ENCODE peak calls at places on chromosome 3, in four cellular contexts. W is GM12891; D is activated CD4-positive, alpha-beta T cell treated with anti-CD3 and anti-CD28 coated beads for 24 hours; F is NCI-H226. J is an unnamed sample.

GRCh38 chr3:158783051-158783450 is 18.8 kb upstream of the MFSD1 start:
- DNase-seq in W (no peak), D (no peak), F (no peak), J (no peak)

GRCh38 chr3:111735271-111735758 is 123.8 kb upstream of the PHLDB2 start:
- DNase-seq in W (no peak), D (no peak), F (peak; percentile 95), J (no peak)

GRCh38 chr3:4297486-4297885 is 5.7 kb upstream of the SETMAR start:
- DNase-seq in W (no peak), D (no peak), F (no peak), J (no peak)

GRCh38 chr3:107064445-107065060 is 312.7 kb upstream of the CCDC54 start:
- DNase-seq in W (peak; percentile 22), D (peak; percentile 43), F (peak; percentile 61), J (peak; percentile 78)

GRCh38 chr3:184805351-184806038 is 6.5 kb upstream of the VPS8 start:
- DNase-seq in W (no peak), D (no peak), F (no peak), J (no peak)

GRCh38 chr3:189393598-189393997 is 221.8 kb downstream of the TPRG1 start:
- DNase-seq in W (no peak), D (no peak), F (peak; percentile 51), J (no peak)

GRCh38 chr3:163490119-163490518 is 1588.2 kb downstream of the SI start:
- DNase-seq in W (peak; percentile 5), D (peak; percentile 5), F (no peak), J (no peak)

GRCh38 chr3:186945255-186945823 is 15.0 kb downstream of the ST6GAL1 start:
- DNase-seq in W (no peak), D (no peak), F (no peak), J (no peak)

GRCh38 chr3:16897254-16897926 is 12.6 kb downstream of the PLCL2 start:
- DNase-seq in W (peak; percentile 12), D (no peak), F (peak; percentile 24), J (no peak)

GRCh38 chr3:172213168-172213567 is 173.8 kb downstream of the FNDC3B start:
- DNase-seq in W (no peak), D (no peak), F (peak; percentile 97), J (no peak)

GRCh38 chr3:189990826-189991225 is 129.9 kb downstream of the P3H2 start:
- DNase-seq in W (no peak), D (no peak), F (no peak), J (no peak)

GRCh38 chr3:194095464-194095863 is 40.5 kb upstream of the HES1 start:
- DNase-seq in W (no peak), D (no peak), F (no peak), J (no peak)

GRCh38 chr3:138477120-138477519 is 42.7 kb downstream of the ESYT3 start:
- DNase-seq in W (no peak), D (no peak), F (no peak), J (no peak)

J was measured in stimulated activated effector memory CD8-positive, alpha-beta T cell treated with anti-CD3 and anti-CD28 coated beads, Interleukin-12 subunit alpha, Interleukin-12 subunit beta, amount 100 ng/mL, for 72 hours.